ENCODE peak calls at places on chromosomes 12 and 14, in seven cellular contexts. H is ovary; S is kidney; L is CD8-positive, alpha-beta T cell; E is cardiac fibroblast; Z is thyroid gland; K is HFFc6. X is an unnamed sample.
A peak's percentile ranks its signal among the peaks of the same experiment; 100 is the strongest.

GRCh38 chr14:20578325-20578724 is 9.5 kb downstream of the RNASE11 start:
- DNase-seq in H (no peak), S (no peak), L (no peak), E (no peak), Z (no peak), K (no peak), X (no peak)

GRCh38 chr12:13718271-13718670 is 263.1 kb downstream of the GRIN2B start:
- DNase-seq in H (no peak), S (no peak), L (no peak), E (no peak), Z (no peak), K (no peak), X (no peak)

GRCh38 chr12:32918890-32919791 is 22.6 kb upstream of the PKP2 start:
- DNase-seq in H (peak; percentile 30), S (no peak), L (no peak), E (peak; percentile 71), Z (peak; percentile 7), K (peak; percentile 33), X (no peak)

GRCh38 chr12:12349711-12350665 is at the start of gene MANSC1:
- DNase-seq in H (peak; percentile 60), S (peak; percentile 90), L (peak; percentile 46), E (peak; percentile 48), Z (peak; percentile 63), K (no peak), X (no peak)

GRCh38 chr14:100761481-100761880 is 34.8 kb downstream of the DLK1 start:
- DNase-seq in H (no peak), S (no peak), L (no peak), E (peak; percentile 51), Z (no peak), K (peak; percentile 80), X (no peak)

GRCh38 chr14:103706551-103707328 is 8.5 kb downstream of the XRCC3 start:
- DNase-seq in H (no peak), S (no peak), L (no peak), E (no peak), Z (no peak), K (no peak), X (no peak)

GRCh38 chr14:92121670-92122350 is at the start of the genes CPSF2 and NDUFB1:
- DNase-seq in H (peak; percentile 83), S (peak; percentile 93), L (peak; percentile 89), E (peak; percentile 83), Z (peak; percentile 79), K (peak; percentile 71), X (peak; percentile 49)

GRCh38 chr12:114229150-114229549 is 176.8 kb downstream of the TBX5 start:
- DNase-seq in H (no peak), S (no peak), L (no peak), E (no peak), Z (no peak), K (no peak), X (no peak)

GRCh38 chr12:82963961-82964360 is 277.3 kb downstream of the TMTC2 start:
- DNase-seq in H (no peak), S (no peak), L (no peak), E (no peak), Z (no peak), K (no peak), X (no peak)

GRCh38 chr14:104201063-104201462 is 62.7 kb downstream of the KIF26A start:
- DNase-seq in H (no peak), S (no peak), L (no peak), E (no peak), Z (peak; percentile 19), K (no peak), X (no peak)

GRCh38 chr12:75447695-75448393 is 32.7 kb upstream of the GLIPR1 start:
- DNase-seq in H (no peak), S (no peak), L (no peak), E (no peak), Z (no peak), K (peak; percentile 11), X (no peak)

GRCh38 chr14:101113835-101114725 is 210.6 kb upstream of the RTL1 start:
- DNase-seq in H (no peak), S (peak; percentile 51), L (peak; percentile 6), E (no peak), Z (no peak), K (no peak), X (no peak)

GRCh38 chr14:104843006-104843405 is 22.1 kb upstream of the CEP170B start:
- DNase-seq in H (no peak), S (peak; percentile 64), L (no peak), E (no peak), Z (no peak), K (no peak), X (no peak)

GRCh38 chr14:88831285-88831684 is 6.8 kb downstream of the TTC8 start:
- DNase-seq in H (peak; percentile 48), S (no peak), L (no peak), E (peak; percentile 75), Z (no peak), K (peak; percentile 81), X (no peak)

GRCh38 chr12:79023784-79024183 is 159.2 kb downstream of the SYT1 start:
- DNase-seq in H (no peak), S (no peak), L (no peak), E (no peak), Z (no peak), K (no peak), X (no peak)

GRCh38 chr14:31927348-31927826 is 149.7 kb upstream of the ARHGAP5 start:
- DNase-seq in H (peak; percentile 21), S (no peak), L (no peak), E (peak; percentile 67), Z (peak; percentile 52), K (peak; percentile 87), X (peak; percentile 48)

GRCh38 chr12:93061414-93062099 is 132.5 kb upstream of the EEA1 start:
- DNase-seq in H (peak; percentile 18), S (no peak), L (no peak), E (peak; percentile 42), Z (peak; percentile 32), K (no peak), X (no peak)

GRCh38 chr12:124004233-124004875 is 31.3 kb downstream of the ZNF664 start:
- DNase-seq in H (no peak), S (no peak), L (no peak), E (no peak), Z (no peak), K (no peak), X (no peak)

GRCh38 chr12:105444809-105445102 is 114.3 kb downstream of the C12orf75 start:
- DNase-seq in H (no peak), S (no peak), L (no peak), E (no peak), Z (no peak), K (peak; percentile 13), X (no peak)

GRCh38 chr12:95803817-95804216 is 13.3 kb upstream of the NTN4 start:
- DNase-seq in H (no peak), S (no peak), L (no peak), E (no peak), Z (no peak), K (no peak), X (no peak)

GRCh38 chr12:97800561-97800960 is 338.0 kb downstream of the RMST start:
- DNase-seq in H (no peak), S (no peak), L (no peak), E (no peak), Z (no peak), K (no peak), X (no peak)

GRCh38 chr14:32129124-32129523 is 52.0 kb downstream of the ARHGAP5 start:
- DNase-seq in H (no peak), S (no peak), L (no peak), E (peak; percentile 48), Z (no peak), K (peak; percentile 44), X (no peak)

GRCh38 chr12:100842156-100842555 is 47.6 kb downstream of the ANO4 start:
- DNase-seq in H (no peak), S (no peak), L (no peak), E (no peak), Z (no peak), K (no peak), X (no peak)

GRCh38 chr12:51788876-51789275 is 59.6 kb downstream of the FIGNL2 start:
- DNase-seq in H (no peak), S (no peak), L (no peak), E (peak; percentile 17), Z (no peak), K (peak; percentile 88), X (peak; percentile 7)

GRCh38 chr12:6608592-6609311 is 1.6 kb upstream of the CHD4 start:
- DNase-seq in H (peak; percentile 35), S (peak; percentile 82), L (peak; percentile 24), E (peak; percentile 49), Z (no peak), K (no peak), X (no peak)

GRCh38 chr14:104885031-104885972 is 20.2 kb downstream of the CEP170B start:
- DNase-seq in H (peak; percentile 6), S (peak; percentile 67), L (no peak), E (no peak), Z (no peak), K (no peak), X (no peak)

GRCh38 chr12:14460212-14460841 is 94.8 kb downstream of the ATF7IP start:
- DNase-seq in H (no peak), S (no peak), L (no peak), E (no peak), Z (no peak), K (no peak), X (no peak)

GRCh38 chr12:26383041-26383440 is 187.7 kb downstream of the SSPN start:
- DNase-seq in H (no peak), S (no peak), L (no peak), E (no peak), Z (no peak), K (no peak), X (no peak)

GRCh38 chr12:49225551-49226166 is 36.8 kb upstream of the TUBA1A start:
- DNase-seq in H (no peak), S (no peak), L (no peak), E (peak; percentile 58), Z (no peak), K (no peak), X (no peak)
- TF ChIP-seq CTCF in H (no peak), S (no peak), L (no peak), E (peak; percentile 44), Z (no peak), K (peak; percentile 18), X (no peak)

GRCh38 chr14:81927069-81927468 is 393.4 kb upstream of the SEL1L start:
- DNase-seq in H (no peak), S (no peak), L (no peak), E (peak; percentile 3), Z (no peak), K (no peak), X (no peak)
- TF ChIP-seq CTCF in H (no peak), S (no peak), L (no peak), E (no peak), Z (no peak), K (no peak), X (no peak)

GRCh38 chr14:97164014-97164413 is 366.8 kb downstream of the VRK1 start:
- DNase-seq in H (no peak), S (no peak), L (no peak), E (no peak), Z (no peak), K (no peak), X (no peak)
- TF ChIP-seq CTCF in H (no peak), S (no peak), L (no peak), E (no peak), Z (no peak), K (peak; percentile 12), X (no peak)

DNA sequence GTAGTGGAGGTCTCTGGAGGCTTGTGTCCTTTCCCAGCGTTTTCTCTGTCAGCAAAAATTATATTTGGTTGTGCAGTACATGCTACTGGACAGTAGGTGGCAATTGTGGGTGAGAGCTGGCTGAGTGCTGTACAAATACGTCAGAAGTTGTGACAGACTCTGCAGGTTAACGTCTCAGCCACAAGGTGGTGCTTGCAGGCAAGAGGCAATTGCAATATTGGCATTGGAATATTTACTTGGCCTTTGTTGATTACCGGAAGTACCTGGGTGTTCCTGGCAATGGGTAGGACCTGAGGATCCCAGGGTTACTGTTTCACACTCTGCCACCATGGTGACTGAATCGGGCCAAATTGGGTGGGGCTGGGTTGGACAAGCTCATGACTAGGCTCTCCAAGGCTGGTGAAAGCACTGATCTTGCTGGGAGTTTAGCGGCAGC is 333.9 kb upstream of the LMO3 start:
- DNase-seq in H (no peak), S (peak; percentile 41), L (no peak), E (peak; percentile 52), Z (peak; percentile 26), K (peak; percentile 61), X (no peak)
- TF ChIP-seq CTCF in H (no peak), S (peak; percentile 70), L (no peak), E (peak; percentile 87), Z (peak; percentile 43), K (peak; percentile 81), X (no peak)

X was measured in AG09319.